ENCODE peak calls at places on chromosomes 16 and 17, in eight cellular contexts. One of them, this sample, is unnamed.

GRCh38 chr17:81310963-81311550 is 15.9 kb upstream of the SLC38A10 start:
- DNase-seq in activated CD4-positive, CD25-positive, alpha-beta regulatory T cell: no peak
- DNase-seq in caudate nucleus: no peak
- DNase-seq in choroid plexus epithelial cell: no peak
- DNase-seq in GOT3: no peak
- DNase-seq in activated CD4-positive, alpha-beta T cell treated with anti-CD3 and anti-CD28 coated beads for 48 hours: no peak
- DNase-seq in tibial artery: no peak
- DNase-seq in AG08396: no peak
- DNase-seq in this sample: no peak

GRCh38 chr16:77789646-77790370 is 1.4 kb downstream of the VAT1L start:
- DNase-seq in activated CD4-positive, CD25-positive, alpha-beta regulatory T cell: no peak
- DNase-seq in activated CD4-positive, alpha-beta T cell treated with anti-CD3 and anti-CD28 coated beads for 48 hours: no peak
- DNase-seq in tibial artery: no peak
- DNase-seq in caudate nucleus: no peak
- DNase-seq in choroid plexus epithelial cell: peak; percentile 9
- DNase-seq in GOT3: no peak
- DNase-seq in AG08396: no peak
- DNase-seq in this sample: no peak

GRCh38 chr16:4506450-4506849 is 30.3 kb downstream of the HMOX2 start:
- DNase-seq in tibial artery: peak; percentile 77
- DNase-seq in GOT3: no peak
- DNase-seq in caudate nucleus: no peak
- DNase-seq in choroid plexus epithelial cell: peak; percentile 90
- DNase-seq in activated CD4-positive, alpha-beta T cell treated with anti-CD3 and anti-CD28 coated beads for 48 hours: peak; percentile 64
- DNase-seq in AG08396: peak; percentile 76
- DNase-seq in activated CD4-positive, CD25-positive, alpha-beta regulatory T cell: peak; percentile 25
- DNase-seq in this sample: peak; percentile 87

GRCh38 chr16:17773698-17774101 is 302.9 kb upstream of the XYLT1 start:
- DNase-seq in choroid plexus epithelial cell: peak; percentile 84
- DNase-seq in tibial artery: no peak
- DNase-seq in activated CD4-positive, CD25-positive, alpha-beta regulatory T cell: no peak
- DNase-seq in GOT3: no peak
- DNase-seq in caudate nucleus: no peak
- DNase-seq in activated CD4-positive, alpha-beta T cell treated with anti-CD3 and anti-CD28 coated beads for 48 hours: no peak
- DNase-seq in AG08396: no peak
- DNase-seq in this sample: peak; percentile 8

GRCh38 chr16:74449470-74449869 is 28.2 kb upstream of the CLEC18B start:
- DNase-seq in activated CD4-positive, alpha-beta T cell treated with anti-CD3 and anti-CD28 coated beads for 48 hours: no peak
- DNase-seq in GOT3: no peak
- DNase-seq in tibial artery: no peak
- DNase-seq in activated CD4-positive, CD25-positive, alpha-beta regulatory T cell: no peak
- DNase-seq in choroid plexus epithelial cell: peak; percentile 42
- DNase-seq in caudate nucleus: no peak
- DNase-seq in AG08396: peak; percentile 62
- DNase-seq in this sample: peak; percentile 74

GRCh38 chr16:66690106-66690847 is 6.3 kb downstream of the CMTM4 start:
- DNase-seq in caudate nucleus: no peak
- DNase-seq in activated CD4-positive, CD25-positive, alpha-beta regulatory T cell: no peak
- DNase-seq in activated CD4-positive, alpha-beta T cell treated with anti-CD3 and anti-CD28 coated beads for 48 hours: no peak
- DNase-seq in GOT3: no peak
- DNase-seq in AG08396: no peak
- DNase-seq in choroid plexus epithelial cell: no peak
- DNase-seq in tibial artery: no peak
- DNase-seq in this sample: no peak

GRCh38 chr16:5108505-5109158 is 11.0 kb upstream of the EEF2KMT start:
- DNase-seq in GOT3: no peak
- DNase-seq in tibial artery: no peak
- DNase-seq in activated CD4-positive, alpha-beta T cell treated with anti-CD3 and anti-CD28 coated beads for 48 hours: no peak
- DNase-seq in caudate nucleus: no peak
- DNase-seq in activated CD4-positive, CD25-positive, alpha-beta regulatory T cell: no peak
- DNase-seq in AG08396: no peak
- DNase-seq in choroid plexus epithelial cell: no peak
- DNase-seq in this sample: no peak

GRCh38 chr16:20611350-20611902 is 35.3 kb upstream of the ACSM2B start:
- DNase-seq in activated CD4-positive, alpha-beta T cell treated with anti-CD3 and anti-CD28 coated beads for 48 hours: no peak
- DNase-seq in AG08396: no peak
- DNase-seq in tibial artery: peak; percentile 89
- DNase-seq in choroid plexus epithelial cell: no peak
- DNase-seq in GOT3: no peak
- DNase-seq in caudate nucleus: no peak
- DNase-seq in activated CD4-positive, CD25-positive, alpha-beta regulatory T cell: no peak
- DNase-seq in this sample: no peak

GRCh38 chr17:34733351-34733750 is 154.0 kb downstream of the TMEM132E start:
- DNase-seq in caudate nucleus: no peak
- DNase-seq in GOT3: no peak
- DNase-seq in AG08396: no peak
- DNase-seq in activated CD4-positive, CD25-positive, alpha-beta regulatory T cell: no peak
- DNase-seq in tibial artery: peak; percentile 7
- DNase-seq in activated CD4-positive, alpha-beta T cell treated with anti-CD3 and anti-CD28 coated beads for 48 hours: no peak
- DNase-seq in choroid plexus epithelial cell: no peak
- DNase-seq in this sample: no peak